ENCODE peak calls at places on chromosomes 16 and 17, in seven cellular contexts. V is ELR; P is stomach; W is RCC 7860; M is KG1; K is stimulated activated CD4-positive, alpha-beta T cell treated with anti-CD3 and anti-CD28 coated beads, TNF-alpha, amount 100 ng/mL, for 48 hours; E is fibroblast of gingiva. T is an unnamed sample.

GRCh38 chr16:84396537-84397008 is 28.2 kb downstream of the ATP2C2 start:
- DNase-seq in V (no peak), P (no peak), W (peak; percentile 43), M (no peak), K (no peak), E (no peak), T (peak; percentile 23)

GRCh38 chr16:23410176-23410575 is 42.8 kb downstream of the COG7 start:
- DNase-seq in V (peak; percentile 50), P (no peak), W (no peak), M (no peak), K (no peak), E (peak; percentile 31), T (no peak)

GRCh38 chr16:72763927-72764628 is 283.9 kb downstream of the ZFHX3 start:
- DNase-seq in V (no peak), P (no peak), W (no peak), M (no peak), K (no peak), E (no peak), T (no peak)

GRCh38 chr16:57769541-57770145 is 32.6 kb downstream of the KIFC3 start:
- DNase-seq in V (no peak), P (no peak), W (no peak), M (no peak), K (no peak), E (no peak), T (no peak)

GRCh38 chr16:15649727-15650018 is 372 bp upstream of the NDE1 start:
- DNase-seq in V (no peak), P (no peak), W (no peak), M (no peak), K (no peak), E (no peak), T (no peak)

GRCh38 chr17:9174312-9174711 is 153.0 kb downstream of the NTN1 start:
- DNase-seq in V (no peak), P (no peak), W (no peak), M (no peak), K (no peak), E (no peak), T (no peak)

GRCh38 chr16:19771040-19771439 is 53.0 kb downstream of the IQCK start:
- DNase-seq in V (no peak), P (no peak), W (no peak), M (no peak), K (no peak), E (no peak), T (no peak)

GRCh38 chr16:53043462-53043861 is 9.2 kb downstream of the CHD9NB start:
- DNase-seq in V (no peak), P (no peak), W (no peak), M (no peak), K (no peak), E (no peak), T (no peak)

GRCh38 chr17:19645608-19646250 is 2.8 kb upstream of the ALDH3A2 start:
- DNase-seq in V (peak; percentile 27), P (no peak), W (no peak), M (no peak), K (peak; percentile 46), E (no peak), T (peak; percentile 33)

GRCh38 chr16:27803775-27804549 is 254.0 kb downstream of the KATNIP start:
- DNase-seq in V (no peak), P (no peak), W (no peak), M (no peak), K (no peak), E (no peak), T (no peak)

T was measured in Daoy.